ENCODE peak calls at places on chromosomes 5 and 9, in six cellular contexts. One of them, this sample, is unnamed.

GRCh38 chr9:74570879-74571512 is 73.9 kb downstream of the RORB start:
- DNase-seq in naive thymus-derived CD4-positive, alpha-beta T cell: no peak
- DNase-seq in heart right ventricle: no peak
- DNase-seq in ovary: no peak
- DNase-seq in fibroblast of lung: peak
- DNase-seq in body of pancreas: peak
- DNase-seq in this sample: peak

GRCh38 chr5:35822541-35822940 is 34.1 kb upstream of the IL7R start:
- DNase-seq in fibroblast of lung: no peak
- DNase-seq in naive thymus-derived CD4-positive, alpha-beta T cell: peak
- DNase-seq in heart right ventricle: no peak
- DNase-seq in ovary: no peak
- DNase-seq in body of pancreas: no peak
- DNase-seq in this sample: no peak

GRCh38 chr5:112467467-112467866 is 48.4 kb upstream of the EPB41L4A start:
- DNase-seq in naive thymus-derived CD4-positive, alpha-beta T cell: no peak
- DNase-seq in ovary: no peak
- DNase-seq in heart right ventricle: no peak
- DNase-seq in body of pancreas: no peak
- DNase-seq in fibroblast of lung: no peak
- DNase-seq in this sample: no peak

GRCh38 chr5:119338326-119338957 is 17.4 kb upstream of the TNFAIP8 start:
- DNase-seq in heart right ventricle: no peak
- DNase-seq in naive thymus-derived CD4-positive, alpha-beta T cell: peak
- DNase-seq in ovary: no peak
- DNase-seq in body of pancreas: no peak
- DNase-seq in fibroblast of lung: no peak
- DNase-seq in this sample: no peak

GRCh38 chr5:172939045-172939444 is 20.2 kb upstream of the RPL26L1 start:
- DNase-seq in ovary: no peak
- DNase-seq in heart right ventricle: no peak
- DNase-seq in body of pancreas: no peak
- DNase-seq in fibroblast of lung: no peak
- DNase-seq in naive thymus-derived CD4-positive, alpha-beta T cell: no peak
- DNase-seq in this sample: no peak

GRCh38 chr5:27216367-27216941 is 178.1 kb upstream of the CDH9 start:
- DNase-seq in heart right ventricle: no peak
- DNase-seq in body of pancreas: no peak
- DNase-seq in ovary: no peak
- DNase-seq in fibroblast of lung: no peak
- DNase-seq in naive thymus-derived CD4-positive, alpha-beta T cell: no peak
- DNase-seq in this sample: no peak

GRCh38 chr5:173864126-173865075 is 23.7 kb upstream of the CPEB4 start:
- DNase-seq in naive thymus-derived CD4-positive, alpha-beta T cell: no peak
- DNase-seq in body of pancreas: no peak
- DNase-seq in heart right ventricle: no peak
- DNase-seq in fibroblast of lung: no peak
- DNase-seq in ovary: no peak
- DNase-seq in this sample: no peak

GRCh38 chr9:19967567-19968459 is 179.0 kb upstream of the SLC24A2 start:
- DNase-seq in heart right ventricle: no peak
- DNase-seq in fibroblast of lung: no peak
- DNase-seq in ovary: no peak
- DNase-seq in body of pancreas: no peak
- DNase-seq in naive thymus-derived CD4-positive, alpha-beta T cell: no peak
- DNase-seq in this sample: no peak

GRCh38 chr5:61319388-61320146 is 12.5 kb upstream of the ZSWIM6 start:
- DNase-seq in fibroblast of lung: peak
- DNase-seq in heart right ventricle: no peak
- DNase-seq in body of pancreas: no peak
- DNase-seq in ovary: no peak
- DNase-seq in naive thymus-derived CD4-positive, alpha-beta T cell: peak
- DNase-seq in this sample: no peak

GRCh38 chr5:24272735-24273134 is 372.0 kb downstream of the CDH10 start:
- DNase-seq in fibroblast of lung: no peak
- DNase-seq in body of pancreas: no peak
- DNase-seq in ovary: no peak
- DNase-seq in naive thymus-derived CD4-positive, alpha-beta T cell: no peak
- DNase-seq in heart right ventricle: no peak
- DNase-seq in this sample: no peak

GRCh38 chr9:27379311-27380236 is 82.6 kb upstream of the EQTN start:
- DNase-seq in fibroblast of lung: no peak
- DNase-seq in body of pancreas: peak
- DNase-seq in heart right ventricle: no peak
- DNase-seq in ovary: no peak
- DNase-seq in naive thymus-derived CD4-positive, alpha-beta T cell: peak
- DNase-seq in this sample: no peak

GRCh38 chr9:69922646-69923045 is 102.0 kb downstream of the CFAP95 start:
- DNase-seq in naive thymus-derived CD4-positive, alpha-beta T cell: no peak
- DNase-seq in fibroblast of lung: no peak
- DNase-seq in ovary: no peak
- DNase-seq in heart right ventricle: no peak
- DNase-seq in body of pancreas: no peak
- DNase-seq in this sample: no peak

GRCh38 chr5:80097516-80097915 is 62.4 kb downstream of the THBS4 start:
- DNase-seq in body of pancreas: no peak
- DNase-seq in ovary: no peak
- DNase-seq in fibroblast of lung: peak
- DNase-seq in heart right ventricle: no peak
- DNase-seq in naive thymus-derived CD4-positive, alpha-beta T cell: no peak
- DNase-seq in this sample: no peak

GRCh38 chr5:138629383-138629782 is 54.2 kb upstream of the HSPA9 start:
- DNase-seq in fibroblast of lung: no peak
- DNase-seq in naive thymus-derived CD4-positive, alpha-beta T cell: no peak
- DNase-seq in heart right ventricle: no peak
- DNase-seq in ovary: no peak
- DNase-seq in body of pancreas: no peak
- DNase-seq in this sample: no peak

GRCh38 chr5:56278267-56278826 is 45.2 kb upstream of the ANKRD55 start:
- DNase-seq in ovary: no peak
- DNase-seq in naive thymus-derived CD4-positive, alpha-beta T cell: no peak
- DNase-seq in heart right ventricle: no peak
- DNase-seq in body of pancreas: no peak
- DNase-seq in fibroblast of lung: peak
- DNase-seq in this sample: no peak

GRCh38 chr9:84953797-84954695 is 284.5 kb downstream of the NTRK2 start:
- DNase-seq in heart right ventricle: peak
- DNase-seq in fibroblast of lung: peak
- DNase-seq in body of pancreas: peak
- DNase-seq in naive thymus-derived CD4-positive, alpha-beta T cell: no peak
- DNase-seq in ovary: peak
- DNase-seq in this sample: peak

GRCh38 chr9:114274217-114274616 is 48.7 kb upstream of the ORM1 start:
- DNase-seq in ovary: peak
- DNase-seq in fibroblast of lung: no peak
- DNase-seq in naive thymus-derived CD4-positive, alpha-beta T cell: no peak
- DNase-seq in heart right ventricle: no peak
- DNase-seq in body of pancreas: no peak
- DNase-seq in this sample: no peak

GRCh38 chr5:52673495-52673894 is 114.2 kb upstream of the ITGA1 start:
- DNase-seq in naive thymus-derived CD4-positive, alpha-beta T cell: no peak
- DNase-seq in fibroblast of lung: no peak
- DNase-seq in heart right ventricle: no peak
- DNase-seq in body of pancreas: no peak
- DNase-seq in ovary: no peak
- DNase-seq in this sample: no peak

GRCh38 chr5:116468583-116468982 is 106.0 kb downstream of the SEMA6A start:
- DNase-seq in fibroblast of lung: no peak
- DNase-seq in naive thymus-derived CD4-positive, alpha-beta T cell: no peak
- DNase-seq in ovary: no peak
- DNase-seq in body of pancreas: no peak
- DNase-seq in heart right ventricle: no peak
- DNase-seq in this sample: no peak

GRCh38 chr9:8282555-8282954 is 483.0 kb upstream of the DMAC1 start:
- DNase-seq in naive thymus-derived CD4-positive, alpha-beta T cell: no peak
- DNase-seq in body of pancreas: no peak
- DNase-seq in heart right ventricle: no peak
- DNase-seq in ovary: no peak
- DNase-seq in fibroblast of lung: no peak
- DNase-seq in this sample: no peak

GRCh38 chr9:76562511-76562911 is 103.5 kb downstream of the GCNT1 start:
- DNase-seq in body of pancreas: no peak
- DNase-seq in heart right ventricle: no peak
- DNase-seq in naive thymus-derived CD4-positive, alpha-beta T cell: no peak
- DNase-seq in fibroblast of lung: peak
- DNase-seq in ovary: no peak
- DNase-seq in this sample: no peak

GRCh38 chr5:32027717-32028321 is 146.3 kb downstream of the GOLPH3 start:
- DNase-seq in heart right ventricle: no peak
- DNase-seq in body of pancreas: no peak
- DNase-seq in naive thymus-derived CD4-positive, alpha-beta T cell: no peak
- DNase-seq in fibroblast of lung: peak
- DNase-seq in ovary: peak
- DNase-seq in this sample: peak

GRCh38 chr5:129963359-129963758 is 59.1 kb downstream of the CHSY3 start:
- DNase-seq in body of pancreas: no peak
- DNase-seq in ovary: no peak
- DNase-seq in naive thymus-derived CD4-positive, alpha-beta T cell: no peak
- DNase-seq in fibroblast of lung: peak
- DNase-seq in heart right ventricle: no peak
- DNase-seq in this sample: no peak

GRCh38 chr5:131756942-131757341 is 39.9 kb downstream of the FNIP1 start:
- DNase-seq in fibroblast of lung: no peak
- DNase-seq in heart right ventricle: no peak
- DNase-seq in ovary: no peak
- DNase-seq in body of pancreas: no peak
- DNase-seq in naive thymus-derived CD4-positive, alpha-beta T cell: no peak
- DNase-seq in this sample: no peak

GRCh38 chr9:19999491-20000057 is 210.7 kb upstream of the SLC24A2 start:
- DNase-seq in ovary: no peak
- DNase-seq in heart right ventricle: no peak
- DNase-seq in fibroblast of lung: peak
- DNase-seq in naive thymus-derived CD4-positive, alpha-beta T cell: no peak
- DNase-seq in body of pancreas: no peak
- DNase-seq in this sample: peak

GRCh38 chr5:17989567-17989966 is 355.3 kb downstream of the TAF11L14 start:
- DNase-seq in ovary: no peak
- DNase-seq in heart right ventricle: no peak
- DNase-seq in fibroblast of lung: no peak
- DNase-seq in naive thymus-derived CD4-positive, alpha-beta T cell: no peak
- DNase-seq in body of pancreas: no peak
- DNase-seq in this sample: no peak

GRCh38 chr5:111914957-111915356 is 158.0 kb upstream of the NREP start:
- DNase-seq in fibroblast of lung: no peak
- DNase-seq in body of pancreas: no peak
- DNase-seq in naive thymus-derived CD4-positive, alpha-beta T cell: no peak
- DNase-seq in ovary: no peak
- DNase-seq in heart right ventricle: no peak
- DNase-seq in this sample: no peak

GRCh38 chr9:135703726-135704125 is 1.7 kb downstream of the KCNT1 start:
- DNase-seq in body of pancreas: no peak
- DNase-seq in heart right ventricle: no peak
- DNase-seq in fibroblast of lung: no peak
- DNase-seq in naive thymus-derived CD4-positive, alpha-beta T cell: no peak
- DNase-seq in ovary: no peak
- DNase-seq in this sample: no peak

GRCh38 chr5:171585981-171586380 is 166.5 kb downstream of the FGF18 start:
- DNase-seq in body of pancreas: no peak
- DNase-seq in ovary: no peak
- DNase-seq in fibroblast of lung: no peak
- DNase-seq in heart right ventricle: no peak
- DNase-seq in naive thymus-derived CD4-positive, alpha-beta T cell: no peak
- DNase-seq in this sample: no peak

DNA sequence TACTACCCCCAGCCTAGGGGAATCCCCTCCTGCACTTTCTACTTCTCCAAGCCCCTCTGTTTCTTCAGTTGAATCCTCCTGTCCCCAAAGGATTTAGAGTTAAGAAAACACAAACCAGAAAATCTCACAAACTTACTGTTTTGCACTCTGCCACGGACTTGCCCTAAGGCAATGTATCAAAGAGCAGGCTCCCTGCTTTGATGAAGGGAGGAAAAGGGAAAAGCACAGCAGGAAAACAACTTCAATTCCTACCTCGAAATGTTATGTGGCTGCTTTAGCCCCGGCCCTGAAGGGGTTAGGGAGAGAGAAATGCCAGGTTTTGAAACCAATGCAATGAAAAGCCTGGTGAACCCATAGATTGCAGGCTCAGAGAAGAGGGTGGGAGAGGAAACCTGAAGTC is 254.7 kb downstream of the MAN2A1 start:
- DNase-seq in body of pancreas: no peak
- DNase-seq in fibroblast of lung: no peak
- DNase-seq in ovary: no peak
- DNase-seq in naive thymus-derived CD4-positive, alpha-beta T cell: no peak
- DNase-seq in heart right ventricle: no peak
- DNase-seq in this sample: no peak
- H3K4me3 ChIP-seq in body of pancreas: no peak
- H3K4me3 ChIP-seq in fibroblast of lung: no peak
- H3K4me3 ChIP-seq in ovary: no peak
- H3K4me3 ChIP-seq in naive thymus-derived CD4-positive, alpha-beta T cell: no peak
- H3K4me3 ChIP-seq in heart right ventricle: no peak
- H3K4me3 ChIP-seq in this sample: no peak

DNA sequence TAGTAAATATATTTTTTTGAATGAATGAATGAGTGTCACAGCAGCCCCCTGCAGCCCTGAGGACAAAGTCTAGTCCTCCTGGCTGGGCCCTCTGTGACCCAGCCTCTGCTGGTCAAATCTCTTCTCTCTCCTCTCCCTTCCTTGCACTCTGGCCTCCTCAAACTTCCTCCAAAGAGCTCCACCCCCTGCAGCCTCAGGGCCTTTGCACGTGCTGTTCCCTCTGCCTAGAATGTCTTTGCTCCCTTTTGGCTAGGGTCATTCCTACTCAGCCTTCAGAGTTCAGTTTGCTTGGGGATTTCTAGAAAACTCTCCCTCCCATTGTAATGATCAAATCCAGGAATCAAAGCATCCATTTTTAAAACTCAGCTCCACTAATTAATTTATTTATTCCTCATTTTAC is 13.0 kb downstream of the SH2D3C start:
- DNase-seq in ovary: no peak
- DNase-seq in naive thymus-derived CD4-positive, alpha-beta T cell: no peak
- DNase-seq in body of pancreas: no peak
- DNase-seq in heart right ventricle: no peak
- DNase-seq in fibroblast of lung: no peak
- DNase-seq in this sample: no peak
- H3K27ac ChIP-seq in ovary: no peak
- H3K27ac ChIP-seq in naive thymus-derived CD4-positive, alpha-beta T cell: no peak
- H3K27ac ChIP-seq in body of pancreas: no peak
- H3K27ac ChIP-seq in heart right ventricle: peak
- H3K27ac ChIP-seq in fibroblast of lung: no peak
- H3K27ac ChIP-seq in this sample: no peak

GRCh38 chr5:16889972-16890519 is 46.0 kb downstream of the MYO10 start:
- DNase-seq in body of pancreas: no peak
- DNase-seq in fibroblast of lung: peak
- DNase-seq in naive thymus-derived CD4-positive, alpha-beta T cell: no peak
- DNase-seq in ovary: no peak
- DNase-seq in heart right ventricle: no peak
- DNase-seq in this sample: no peak
- H3K4me3 ChIP-seq in body of pancreas: no peak
- H3K4me3 ChIP-seq in fibroblast of lung: no peak
- H3K4me3 ChIP-seq in naive thymus-derived CD4-positive, alpha-beta T cell: no peak
- H3K4me3 ChIP-seq in ovary: no peak
- H3K4me3 ChIP-seq in heart right ventricle: no peak
- H3K4me3 ChIP-seq in this sample: no peak

DNA sequence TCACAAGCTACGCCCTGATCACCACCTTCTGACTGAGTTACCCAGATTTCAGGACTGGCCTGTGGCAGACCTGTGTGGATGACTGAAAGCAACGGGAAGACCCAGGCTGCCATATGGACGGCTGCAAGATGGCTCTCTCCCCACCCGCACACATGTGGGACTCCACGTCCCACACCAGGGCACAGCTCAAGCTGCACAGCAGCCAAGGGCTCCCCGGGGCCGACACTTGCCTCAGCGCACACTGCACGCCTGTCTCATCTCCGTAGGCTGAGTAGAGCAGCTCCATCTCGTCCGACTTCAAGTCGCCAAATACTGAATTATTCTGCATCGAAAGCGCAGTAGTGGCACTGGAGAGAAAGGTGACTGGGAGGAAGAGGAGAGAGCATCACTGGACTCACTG is 14.5 kb downstream of the BRD9 start:
- DNase-seq in fibroblast of lung: no peak
- DNase-seq in ovary: no peak
- DNase-seq in body of pancreas: no peak
- DNase-seq in naive thymus-derived CD4-positive, alpha-beta T cell: no peak
- DNase-seq in heart right ventricle: no peak
- DNase-seq in this sample: no peak
- H3K27ac ChIP-seq in fibroblast of lung: no peak
- H3K27ac ChIP-seq in ovary: no peak
- H3K27ac ChIP-seq in body of pancreas: no peak
- H3K27ac ChIP-seq in naive thymus-derived CD4-positive, alpha-beta T cell: no peak
- H3K27ac ChIP-seq in heart right ventricle: no peak
- H3K27ac ChIP-seq in this sample: no peak

This sample was measured in Panc1.